ENCODE peak calls at places on chromosomes 13 and 19, in nine cellular contexts. Q is HepG2, N is GM23338, O is A549, H is Panc1, S is HCT116, Z is K562, A is GM12878, T is SK-N-SH. R is an unnamed sample.

GRCh38 chr19:43812689-43813088 is 10.4 kb upstream of the LYPD5 start:
- DNase-seq in O (no peak), T (no peak), A (no peak), Z (no peak), Q (no peak), H (no peak), S (no peak), N (no peak), R (no peak)

GRCh38 chr13:101869553-101869952 is 417.1 kb downstream of the ITGBL1 start:
- DNase-seq in O (no peak), H (no peak), T (no peak), N (no peak), A (no peak), Z (no peak), S (no peak), Q (no peak), R (no peak)

GRCh38 chr19:3479819-3480215 is 508 bp downstream of the SMIM24 start:
- DNase-seq in Z (peak), A (no peak), N (peak), O (peak), Q (no peak), H (no peak), T (peak), S (no peak), R (peak)

GRCh38 chr19:30082611-30083010 is 140.6 kb downstream of the URI1 start:
- DNase-seq in T (no peak), Z (no peak), Q (no peak), S (no peak), H (no peak), N (no peak), A (no peak), O (no peak), R (no peak)

GRCh38 chr13:31880849-31881494 is 141.6 kb downstream of the RXFP2 start:
- DNase-seq in S (no peak), Z (no peak), A (no peak), T (no peak), H (no peak), O (no peak), N (no peak), Q (no peak), R (no peak)

GRCh38 chr13:19957320-19958118 is 1.0 kb upstream of the ZMYM2 start:
- DNase-seq in N (peak), O (peak), S (no peak), T (peak), A (peak), Q (no peak), H (no peak), Z (no peak), R (peak)

GRCh38 chr19:38901683-38902082 is 1.9 kb downstream of the NFKBIB start:
- DNase-seq in A (no peak), Z (no peak), Q (no peak), O (no peak), S (no peak), T (no peak), H (no peak), N (no peak), R (no peak)

GRCh38 chr19:43718627-43719377 is 2.9 kb downstream of the IRGC start:
- DNase-seq in T (no peak), O (no peak), Q (no peak), N (no peak), A (no peak), Z (no peak), H (no peak), S (no peak), R (no peak)

GRCh38 chr19:9865732-9866627 is 30.9 kb downstream of the PIN1 start:
- DNase-seq in N (peak), Z (no peak), T (no peak), O (no peak), S (no peak), A (no peak), H (no peak), Q (no peak), R (no peak)

GRCh38 chr13:99144306-99144705 is 56.3 kb upstream of the UBAC2 start:
- DNase-seq in O (no peak), S (no peak), Q (no peak), Z (no peak), N (no peak), H (no peak), T (no peak), A (no peak), R (peak)

DNA sequence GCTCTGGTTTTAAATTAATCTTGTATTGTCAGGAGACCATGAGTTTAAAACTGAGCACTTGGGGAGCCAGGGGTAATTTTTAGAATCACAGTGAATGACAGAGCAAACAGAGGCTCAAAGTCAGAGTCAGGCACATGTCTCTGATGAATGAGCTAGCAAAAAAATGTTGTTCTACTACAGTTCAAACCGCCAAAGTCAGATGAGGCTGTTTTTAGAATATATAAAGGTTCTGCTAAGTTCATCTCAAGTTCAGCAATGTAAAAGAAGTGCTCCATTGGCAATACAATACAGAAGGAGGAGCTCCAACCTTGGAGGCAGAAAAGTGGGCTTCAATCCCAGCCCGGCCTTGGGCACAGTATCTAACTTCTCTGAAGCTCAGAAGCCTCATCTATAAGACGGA is 70.1 kb upstream of the IPO5 start:
- DNase-seq in Q (no peak), S (no peak), O (no peak), N (no peak), Z (no peak), A (no peak), T (no peak), H (no peak), R (no peak)
- TF ChIP-seq REST in Q (no peak), S (no peak), O (no peak), N (no peak), Z (no peak), A (no peak), T (no peak), H (no peak), R (no peak)

GRCh38 chr13:38024431-38024830 is 154.9 kb upstream of the TRPC4 start:
- DNase-seq in O (no peak), T (no peak), S (no peak), A (no peak), H (no peak), Z (no peak), Q (no peak), N (no peak), R (no peak)
- TF ChIP-seq REST in O (no peak), T (no peak), S (no peak), A (no peak), H (no peak), Z (no peak), Q (no peak), N (no peak), R (no peak)

DNA sequence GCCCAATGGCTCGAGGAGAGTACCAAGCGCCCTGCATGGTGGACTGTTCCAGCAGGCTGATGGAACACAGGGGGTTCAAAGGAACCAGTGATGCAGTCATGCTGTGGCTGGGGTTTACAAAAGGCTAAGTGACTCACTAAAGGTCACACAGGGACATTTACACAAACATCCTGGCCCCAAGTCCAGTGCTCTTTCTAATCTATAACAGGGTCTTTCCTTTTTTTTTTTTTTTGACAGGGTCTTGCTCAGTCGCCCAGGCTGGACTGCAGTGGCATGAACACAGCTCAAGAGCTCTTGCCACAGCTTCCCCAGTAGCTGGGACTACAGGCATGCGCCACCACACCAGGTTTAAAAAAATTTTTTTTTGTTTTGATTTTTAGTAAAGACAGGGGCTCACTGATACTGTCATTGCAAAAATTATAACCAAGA is 2.8 kb upstream of the SLC25A15 start:
- DNase-seq in A (no peak), T (no peak), N (no peak), H (no peak), S (no peak), Q (peak), Z (peak), O (no peak), R (no peak)
- TF ChIP-seq REST in A (no peak), T (no peak), N (no peak), H (no peak), S (no peak), Q (no peak), Z (no peak), O (no peak), R (no peak)

DNA sequence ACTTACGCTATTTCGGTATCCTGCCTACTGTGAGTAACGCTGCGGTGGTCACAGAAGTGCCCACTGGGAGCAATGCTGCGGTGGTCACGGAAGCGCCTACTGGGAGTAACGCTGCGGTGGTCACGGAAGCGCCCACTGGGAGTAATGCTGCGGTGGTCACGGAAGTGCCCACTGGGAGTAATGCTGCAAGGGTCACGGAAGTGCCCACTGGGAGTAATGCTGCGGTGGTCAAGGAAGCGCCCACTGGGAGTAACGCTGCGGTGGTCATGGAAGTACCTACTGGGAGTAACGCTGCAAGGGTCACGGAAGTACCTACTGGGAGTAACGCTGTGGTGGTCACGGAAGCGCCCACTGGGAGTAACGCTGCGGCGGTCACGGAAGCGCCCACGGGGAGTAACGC is 52.1 kb upstream of the SOX1 start:
- DNase-seq in H (no peak), Z (no peak), S (no peak), A (no peak), Q (no peak), T (no peak), O (no peak), N (no peak), R (no peak)
- TF ChIP-seq REST in H (no peak), Z (no peak), S (no peak), A (no peak), Q (no peak), T (no peak), O (no peak), N (no peak), R (no peak)

DNA sequence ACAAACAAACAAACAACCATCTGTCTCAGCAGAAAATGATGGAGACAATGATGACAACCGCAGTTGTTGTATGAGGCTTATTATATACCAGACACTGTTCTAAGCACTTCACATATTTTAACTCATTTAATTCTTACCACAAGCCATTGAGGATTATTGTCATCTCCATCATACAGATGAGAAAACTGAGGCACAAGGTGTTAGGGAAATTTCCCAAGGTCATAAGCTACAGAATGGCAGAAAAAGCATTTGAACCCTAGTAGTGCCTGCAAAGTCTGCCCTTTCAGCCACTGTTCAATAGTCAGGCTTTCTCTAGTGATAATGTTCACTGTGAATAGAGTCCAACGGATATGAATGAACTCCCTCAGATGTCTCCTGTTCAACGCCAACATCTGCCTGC is 60.1 kb downstream of the GPALPP1 start:
- DNase-seq in Q (no peak), Z (no peak), O (no peak), A (no peak), H (no peak), S (no peak), T (no peak), N (no peak), R (no peak)
- TF ChIP-seq REST in Q (no peak), Z (no peak), O (no peak), A (no peak), H (no peak), S (no peak), T (no peak), N (no peak), R (no peak)

GRCh38 chr13:42967660-42968059 is 24.4 kb downstream of the EPSTI1 start:
- DNase-seq in Q (no peak), N (no peak), O (peak), T (no peak), H (no peak), S (no peak), A (no peak), Z (no peak), R (no peak)

GRCh38 chr13:42968906-42969305 is 23.1 kb downstream of the EPSTI1 start:
- DNase-seq in N (peak), O (no peak), Q (no peak), Z (no peak), H (no peak), T (no peak), A (no peak), S (no peak), R (no peak)

GRCh38 chr13:42971670-42972355 is 20.2 kb downstream of the EPSTI1 start:
- DNase-seq in O (no peak), T (no peak), S (no peak), H (no peak), Q (no peak), N (no peak), A (no peak), Z (no peak), R (no peak)

GRCh38 chr13:42970824-42971669 is 21.0 kb downstream of the EPSTI1 start:
- DNase-seq in Z (peak), N (peak), A (no peak), H (no peak), Q (peak), T (peak), O (peak), S (peak), R (peak)

DNA sequence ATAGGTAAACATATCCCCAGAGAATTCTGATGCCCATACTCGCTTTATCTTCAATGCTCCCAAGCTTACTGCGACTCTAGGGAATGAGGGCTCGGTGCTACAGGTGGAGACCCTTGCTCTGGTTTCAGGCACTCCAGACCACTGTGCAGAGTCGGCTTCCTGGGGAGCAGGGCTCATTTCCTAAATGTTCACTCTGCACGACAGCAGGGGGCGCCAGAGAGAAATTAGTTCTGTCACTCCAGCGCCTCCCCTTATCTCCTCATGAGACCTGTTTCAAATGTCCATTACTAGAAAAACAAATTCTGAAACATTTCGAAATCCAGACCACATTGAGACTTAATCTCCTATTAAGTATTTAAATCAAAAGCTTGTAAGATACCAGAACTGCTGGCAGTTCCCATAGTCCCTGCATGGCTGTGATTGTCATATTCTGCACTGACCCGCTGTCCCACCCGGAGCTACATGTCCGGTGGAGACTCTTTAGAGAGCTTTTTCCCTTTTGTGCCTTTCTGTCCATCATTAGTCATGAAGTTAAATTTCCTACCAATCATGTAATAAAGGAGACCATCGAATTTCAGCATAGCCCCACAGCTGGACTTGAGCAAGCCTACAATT is 22.4 kb downstream of the EPSTI1 start:
- DNase-seq in S (peak), Q (peak), H (no peak), T (peak), O (peak), N (peak), A (no peak), Z (peak), R (peak)
- TF ChIP-seq REST in S (no peak), Q (no peak), H (no peak), T (no peak), O (no peak), N (no peak), A (no peak), Z (no peak), R (no peak)

GRCh38 chr19:27794444-27795042 is 1418.4 kb downstream of the UQCRFS1 start:
- DNase-seq in H (no peak), O (no peak), S (no peak), T (no peak), Z (peak), N (peak), Q (peak), A (no peak), R (peak)
- TF ChIP-seq REST in H (peak), O (peak), S (peak), T (peak), Z (no peak), N (peak), Q (peak), A (peak), R (peak)

DNA sequence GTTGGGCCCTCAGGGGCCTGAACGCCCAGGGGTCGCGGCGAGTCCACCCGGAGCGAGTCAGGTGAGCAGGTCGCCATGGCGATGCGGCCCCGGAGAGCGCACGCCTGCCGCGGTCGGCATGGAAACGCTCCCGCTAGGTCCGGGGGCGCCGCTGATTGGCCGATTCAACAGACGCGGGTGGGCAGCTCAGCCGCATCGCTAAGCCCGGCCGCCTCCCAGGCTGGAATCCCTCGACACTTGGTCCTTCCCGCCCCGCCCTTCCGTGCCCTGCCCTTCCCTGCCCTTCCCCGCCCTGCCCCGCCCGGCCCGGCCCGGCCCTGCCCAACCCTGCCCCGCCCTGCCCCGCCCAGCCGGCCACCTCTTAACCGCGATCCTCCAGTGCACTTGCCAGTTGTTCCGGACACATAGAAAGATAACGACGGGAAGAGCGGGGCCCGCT is at the start of gene CCNA1:
- DNase-seq in Z (peak), Q (no peak), H (no peak), A (no peak), T (peak), N (peak), S (no peak), O (peak), R (peak)
- TF ChIP-seq REST in Z (no peak), Q (no peak), H (no peak), A (no peak), T (no peak), N (no peak), S (no peak), O (no peak), R (no peak)

GRCh38 chr13:73740681-73741080 is 393.5 kb downstream of the KLF12 start:
- DNase-seq in H (no peak), O (no peak), Q (no peak), T (no peak), A (no peak), S (no peak), Z (no peak), N (no peak), R (no peak)

GRCh38 chr13:73748404-73748803 is 385.8 kb downstream of the KLF12 start:
- DNase-seq in O (no peak), A (no peak), Z (no peak), H (no peak), T (no peak), Q (no peak), S (no peak), N (no peak), R (no peak)

GRCh38 chr13:73741111-73741510 is 393.1 kb downstream of the KLF12 start:
- DNase-seq in S (no peak), N (no peak), Z (no peak), O (no peak), H (no peak), T (no peak), A (no peak), Q (no peak), R (no peak)

GRCh38 chr13:73741742-73742141 is 392.5 kb downstream of the KLF12 start:
- DNase-seq in N (no peak), Q (no peak), H (no peak), T (no peak), A (no peak), S (no peak), Z (no peak), O (no peak), R (no peak)

GRCh38 chr13:73745190-73745589 is 389.0 kb downstream of the KLF12 start:
- DNase-seq in S (no peak), O (no peak), N (no peak), Q (no peak), T (no peak), Z (no peak), A (no peak), H (no peak), R (no peak)
- TF ChIP-seq REST in S (no peak), O (no peak), N (no peak), Q (no peak), T (no peak), Z (no peak), A (no peak), H (no peak), R (no peak)

GRCh38 chr13:48874165-48874564 is 101.5 kb upstream of the FNDC3A start:
- DNase-seq in O (no peak), Q (no peak), T (no peak), S (no peak), A (no peak), Z (no peak), N (no peak), H (no peak), R (no peak)
- TF ChIP-seq REST in O (no peak), Q (no peak), T (no peak), S (no peak), A (no peak), Z (no peak), N (no peak), H (no peak), R (no peak)